ENCODE peak calls at places on chromosomes 6 and 20, in six cellular contexts. F, D, S, E, B and Q are unnamed samples.
A peak's percentile ranks its signal among the peaks of the same experiment; 100 is the strongest.

GRCh38 chr20:59776626-59777320 is 156.7 kb downstream of the SYCP2 start:
- DNase-seq in F (no peak), E (no peak), D (no peak), S (no peak), B (no peak), Q (no peak)

GRCh38 chr6:139373154-139373927 is 1.1 kb downstream of the CITED2 start:
- DNase-seq in D (peak; percentile 55), S (peak; percentile 36), B (peak; percentile 80), F (peak; percentile 43), E (peak; percentile 69), Q (no peak)

GRCh38 chr6:34145161-34146020 is 496 bp downstream of the GRM4 start:
- DNase-seq in S (peak; percentile 31), E (peak; percentile 63), D (peak; percentile 66), B (peak; percentile 24), F (peak; percentile 23), Q (no peak)

GRCh38 chr20:17655865-17656489 is 26.1 kb downstream of the RRBP1 start:
- DNase-seq in B (no peak), F (no peak), E (peak; percentile 48), D (no peak), S (peak; percentile 69), Q (no peak)

GRCh38 chr6:3230275-3231212 is 3.1 kb upstream of the TUBB2B start:
- DNase-seq in B (no peak), S (no peak), D (peak; percentile 59), F (peak; percentile 63), E (no peak), Q (no peak)

GRCh38 chr20:16350465-16350864 is 222.8 kb downstream of the KIF16B start:
- DNase-seq in D (no peak), S (peak; percentile 92), E (peak; percentile 93), B (no peak), F (no peak), Q (no peak)

GRCh38 chr6:39558079-39558478 is 167.1 kb downstream of the KIF6 start:
- DNase-seq in B (no peak), D (no peak), S (no peak), F (no peak), E (no peak), Q (no peak)

GRCh38 chr20:7856756-7857155 is 83.5 kb downstream of the HAO1 start:
- DNase-seq in B (no peak), E (peak; percentile 91), D (no peak), S (peak; percentile 76), F (no peak), Q (no peak)

GRCh38 chr20:24737212-24737850 is 211.7 kb upstream of the CST7 start:
- DNase-seq in E (no peak), S (no peak), F (no peak), D (no peak), B (no peak), Q (no peak)

GRCh38 chr6:165662671-165663282 is at the start of gene PDE10A:
- DNase-seq in F (peak; percentile 66), D (peak; percentile 75), B (no peak), S (no peak), E (peak; percentile 12), Q (no peak)

GRCh38 chr6:158205220-158205944 is 37.2 kb downstream of the GTF2H5 start:
- DNase-seq in E (no peak), S (no peak), D (no peak), B (no peak), F (no peak), Q (no peak)

GRCh38 chr6:145836170-145836569 is 21.6 kb upstream of the FBXO30 start:
- DNase-seq in F (no peak), S (peak; percentile 78), D (no peak), E (peak; percentile 80), B (no peak), Q (no peak)

GRCh38 chr6:34112102-34112501 is 33.8 kb downstream of the GRM4 start:
- DNase-seq in E (no peak), B (no peak), D (no peak), S (no peak), F (no peak), Q (no peak)

GRCh38 chr6:62371840-62372239 is 85.8 kb upstream of the KHDRBS2 start:
- DNase-seq in S (no peak), E (no peak), B (peak; percentile 20), D (no peak), F (no peak), Q (no peak)

GRCh38 chr6:47348316-47348863 is 38.7 kb upstream of the TNFRSF21 start:
- DNase-seq in B (no peak), S (no peak), E (no peak), F (no peak), D (no peak), Q (no peak)

GRCh38 chr6:148335582-148335981 is 7.1 kb upstream of the SASH1 start:
- DNase-seq in F (no peak), B (no peak), D (no peak), E (peak; percentile 94), S (no peak), Q (no peak)

GRCh38 chr20:63624486-63624885 is 2.4 kb downstream of the GMEB2 start:
- DNase-seq in F (no peak), B (no peak), S (peak; percentile 46), D (no peak), E (no peak), Q (no peak)

GRCh38 chr20:8880085-8880853 is 188.6 kb upstream of the PLCB4 start:
- DNase-seq in F (no peak), D (no peak), S (no peak), E (no peak), B (no peak), Q (no peak)

GRCh38 chr6:109053285-109053684 is 41.4 kb downstream of the SESN1 start:
- DNase-seq in F (no peak), B (no peak), S (no peak), E (no peak), D (peak; percentile 24), Q (no peak)

GRCh38 chr6:34064675-34065074 is 81.2 kb downstream of the GRM4 start:
- DNase-seq in D (no peak), E (no peak), F (no peak), B (no peak), S (no peak), Q (no peak)

GRCh38 chr20:41577129-41578009 is 40.8 kb downstream of the CHD6 start:
- DNase-seq in F (no peak), D (no peak), E (no peak), B (no peak), S (no peak), Q (no peak)

GRCh38 chr6:70210462-70210861 is 92.4 kb downstream of the COL9A1 start:
- DNase-seq in S (peak; percentile 2), F (no peak), E (peak; percentile 16), D (no peak), B (no peak), Q (no peak)

GRCh38 chr20:53128024-53128423 is 155.9 kb downstream of the TSHZ2 start:
- DNase-seq in B (no peak), E (no peak), F (no peak), S (no peak), D (no peak), Q (no peak)

GRCh38 chr20:26207237-26207966 is 510.7 kb upstream of the ZNF337 start:
- DNase-seq in S (no peak), D (no peak), E (no peak), F (no peak), B (no peak), Q (no peak)

GRCh38 chr20:34559311-34560140 is 1.0 kb downstream of the MAP1LC3A start:
- DNase-seq in F (peak; percentile 35), D (peak; percentile 28), E (no peak), S (no peak), B (no peak), Q (no peak)

GRCh38 chr6:6661684-6662083 is 73.2 kb downstream of the LY86 start:
- DNase-seq in D (no peak), F (no peak), S (peak; percentile 63), E (peak; percentile 72), B (no peak), Q (no peak)

GRCh38 chr6:53517021-53517420 is 27.9 kb downstream of the GCLC start:
- DNase-seq in B (no peak), F (no peak), E (peak; percentile 67), D (no peak), S (peak; percentile 39), Q (no peak)